ENCODE peak calls at places on chromosomes 5 and 9, in ten cellular contexts. G is EH; B is Karpas-422; Q is cardiac fibroblast; E is T-cell; W is progenitor cell of endocrine pancreas; X is stimulated activated CD4-positive, alpha-beta T cell treated with anti-CD3 and anti-CD28 coated beads, Interleukin-2, amount 100 ng/mL, for 48 hours; M is non-pigmented ciliary epithelial cell; U is NCI-H510A treated with DMSO at 0.1 percent for 48 hours; J is T-helper 9 cell. P is an unnamed sample.

GRCh38 chr5:172940242-172941066 is 18.8 kb upstream of the RPL26L1 start:
- DNase-seq in G (no peak), B (no peak), Q (no peak), E (no peak), W (no peak), X (no peak), M (no peak), U (no peak), J (no peak), P (no peak)

GRCh38 chr9:34437006-34437925 is 21.1 kb downstream of the FAM219A start:
- DNase-seq in G (peak), B (peak), Q (peak), E (peak), W (peak), X (peak), M (no peak), U (peak), J (peak), P (no peak)

GRCh38 chr5:343461-344401 is 22.2 kb downstream of the AHRR start:
- DNase-seq in G (peak), B (no peak), Q (peak), E (peak), W (no peak), X (no peak), M (no peak), U (peak), J (no peak), P (no peak)

GRCh38 chr5:96796434-96796833 is 11.3 kb downstream of the ERAP1 start:
- DNase-seq in G (no peak), B (no peak), Q (no peak), E (no peak), W (no peak), X (no peak), M (no peak), U (no peak), J (no peak), P (no peak)

GRCh38 chr9:105004466-105005090 is 76.6 kb upstream of the ABCA1 start:
- DNase-seq in G (no peak), B (no peak), Q (no peak), E (no peak), W (no peak), X (no peak), M (no peak), U (no peak), J (no peak), P (no peak)

GRCh38 chr9:80085668-80086067 is 513.9 kb downstream of the TLE4 start:
- DNase-seq in G (no peak), B (no peak), Q (peak), E (no peak), W (no peak), X (no peak), M (no peak), U (no peak), J (no peak), P (no peak)

GRCh38 chr5:6307304-6307703 is 71.0 kb downstream of the MED10 start:
- DNase-seq in G (no peak), B (no peak), Q (no peak), E (no peak), W (no peak), X (no peak), M (no peak), U (no peak), J (no peak), P (no peak)

GRCh38 chr5:141010047-141010793 is 41.0 kb upstream of the PCDHB1 start:
- DNase-seq in G (no peak), B (no peak), Q (no peak), E (no peak), W (no peak), X (no peak), M (no peak), U (no peak), J (no peak), P (no peak)

GRCh38 chr9:70481471-70481870 is 67.0 kb upstream of the KLF9 start:
- DNase-seq in G (no peak), B (no peak), Q (no peak), E (no peak), W (no peak), X (no peak), M (no peak), U (no peak), J (no peak), P (no peak)

GRCh38 chr5:12865529-12865928 is 961.3 kb upstream of the CTNND2 start:
- DNase-seq in G (no peak), B (no peak), Q (no peak), E (no peak), W (no peak), X (no peak), M (peak), U (no peak), J (no peak), P (no peak)

GRCh38 chr9:135146766-135147472 is 59.5 kb downstream of the OLFM1 start:
- DNase-seq in G (no peak), B (no peak), Q (no peak), E (no peak), W (no peak), X (no peak), M (no peak), U (no peak), J (no peak), P (peak)

GRCh38 chr5:1782385-1783213 is 17.0 kb downstream of the MRPL36 start:
- DNase-seq in G (no peak), B (peak), Q (no peak), E (no peak), W (no peak), X (no peak), M (no peak), U (no peak), J (no peak), P (no peak)